ENCODE peak calls at places on chromosome 15, in six cellular contexts. M, F, I, S, B and X are unnamed samples.

GRCh38 chr15:62626903-62627302 is 415.6 kb upstream of the TPM1 start:
- DNase-seq in B (no peak), M (no peak), F (no peak), I (no peak), S (no peak), X (no peak)

GRCh38 chr15:63986751-63987341 is 59.4 kb downstream of the DAPK2 start:
- DNase-seq in I (no peak), F (no peak), M (no peak), B (no peak), S (no peak), X (peak)

GRCh38 chr15:97940993-97941392 is 19.5 kb upstream of the ARRDC4 start:
- DNase-seq in I (no peak), F (no peak), M (no peak), B (no peak), S (no peak), X (no peak)

GRCh38 chr15:90291679-90292356 is 26.3 kb downstream of the NGRN start:
- DNase-seq in M (peak), B (no peak), I (no peak), F (no peak), S (no peak), X (no peak)

GRCh38 chr15:76217029-76217866 is 94.0 kb downstream of the ETFA start:
- DNase-seq in F (peak), B (no peak), S (no peak), M (peak), I (no peak), X (no peak)

GRCh38 chr15:74327756-74328155 is 39.7 kb downstream of the CYP11A1 start:
- DNase-seq in F (peak), I (no peak), B (no peak), S (no peak), M (peak), X (no peak)

GRCh38 chr15:36914962-36915808 is 185.2 kb downstream of the MEIS2 start:
- DNase-seq in B (peak), M (no peak), S (no peak), F (no peak), I (no peak), X (no peak)

GRCh38 chr15:34709866-34710265 is 44.9 kb downstream of the GJD2 start:
- DNase-seq in B (no peak), I (no peak), S (no peak), M (peak), F (no peak), X (no peak)

GRCh38 chr15:77074350-77074749 is 3.4 kb upstream of the TSPAN3 start:
- DNase-seq in S (no peak), F (no peak), I (no peak), M (no peak), B (no peak), X (no peak)

GRCh38 chr15:45100884-45101622 is 12.9 kb downstream of the DUOX2 start:
- DNase-seq in B (no peak), S (no peak), M (no peak), I (no peak), F (no peak), X (no peak)

GRCh38 chr15:75840659-75841058 is 2.6 kb upstream of the UBE2Q2 start:
- DNase-seq in I (no peak), M (peak), B (no peak), F (peak), S (no peak), X (no peak)

GRCh38 chr15:93035953-93036810 is 52.8 kb downstream of the RGMA start:
- DNase-seq in B (no peak), I (peak), F (no peak), S (no peak), M (no peak), X (no peak)

GRCh38 chr15:92468987-92469386 is 75.3 kb downstream of the ST8SIA2 start:
- DNase-seq in B (no peak), F (no peak), I (no peak), S (no peak), M (no peak), X (no peak)

GRCh38 chr15:97443101-97443500 is 517.4 kb upstream of the ARRDC4 start:
- DNase-seq in B (no peak), S (no peak), I (no peak), M (no peak), F (no peak), X (no peak)

GRCh38 chr15:100204211-100204610 is 137.6 kb downstream of the ADAMTS17 start:
- DNase-seq in M (no peak), I (no peak), S (no peak), F (no peak), B (no peak), X (no peak)